ENCODE peak calls at places on chromosomes 11 and 22, in eight cellular contexts. N, O, I, Q, D, P, K and F are unnamed samples.

GRCh38 chr11:19874241-19874640 is 161.6 kb downstream of the NAV2 start:
- DNase-seq in N (no peak), O (no peak), I (no peak), Q (no peak), D (no peak), P (no peak), K (no peak), F (no peak)

GRCh38 chr11:35515224-35515623 is 10.2 kb downstream of the PAMR1 start:
- DNase-seq in N (no peak), O (peak), I (no peak), Q (no peak), D (no peak), P (no peak), K (peak), F (no peak)

GRCh38 chr11:35802672-35803071 is 140.1 kb downstream of the TRIM44 start:
- DNase-seq in N (no peak), O (no peak), I (no peak), Q (no peak), D (no peak), P (no peak), K (no peak), F (no peak)

GRCh38 chr11:82927264-82927880 is 25.8 kb downstream of the DDIAS start:
- DNase-seq in N (no peak), O (peak), I (peak), Q (no peak), D (peak), P (no peak), K (peak), F (peak)

GRCh38 chr22:39527481-39527961 is 5.0 kb downstream of the RPS19BP1 start:
- DNase-seq in N (no peak), O (no peak), I (no peak), Q (peak), D (peak), P (no peak), K (no peak), F (no peak)

GRCh38 chr11:61329871-61330270 is 3.0 kb downstream of the DDB1 start:
- DNase-seq in N (no peak), O (no peak), I (no peak), Q (no peak), D (no peak), P (no peak), K (no peak), F (no peak)

GRCh38 chr11:9461760-9462134 is 935 bp downstream of the ZNF143 start:
- DNase-seq in N (no peak), O (no peak), I (no peak), Q (no peak), D (no peak), P (no peak), K (no peak), F (peak)

GRCh38 chr11:646214-646613 is 9.1 kb downstream of the DRD4 start:
- DNase-seq in N (peak), O (no peak), I (no peak), Q (no peak), D (no peak), P (no peak), K (no peak), F (no peak)

GRCh38 chr11:7577226-7577882 is 63.6 kb downstream of the PPFIBP2 start:
- DNase-seq in N (peak), O (no peak), I (no peak), Q (peak), D (no peak), P (peak), K (peak), F (no peak)

GRCh38 chr11:20729597-20730095 is 60.3 kb downstream of the NELL1 start:
- DNase-seq in N (no peak), O (no peak), I (no peak), Q (no peak), D (no peak), P (no peak), K (no peak), F (no peak)

GRCh38 chr11:11476971-11477645 is 124.1 kb upstream of the CSNK2A3 start:
- DNase-seq in N (no peak), O (no peak), I (no peak), Q (no peak), D (no peak), P (no peak), K (no peak), F (no peak)

GRCh38 chr11:132886335-132886734 is 646.0 kb downstream of the OPCML start:
- DNase-seq in N (no peak), O (peak), I (no peak), Q (no peak), D (no peak), P (no peak), K (peak), F (no peak)

GRCh38 chr22:46056169-46057041 is 79.4 kb upstream of the WNT7B start:
- DNase-seq in N (peak), O (no peak), I (no peak), Q (peak), D (no peak), P (peak), K (no peak), F (no peak)

GRCh38 chr11:72813740-72814138 is 472 bp upstream of the ATG16L2 start:
- DNase-seq in N (peak), O (no peak), I (peak), Q (peak), D (peak), P (peak), K (peak), F (no peak)

GRCh38 chr11:15326535-15326934 is 211.8 kb downstream of the INSC start:
- DNase-seq in N (no peak), O (no peak), I (no peak), Q (no peak), D (no peak), P (no peak), K (no peak), F (no peak)

GRCh38 chr22:30275625-30276024 is 9.0 kb upstream of the OSM start:
- DNase-seq in N (no peak), O (no peak), I (peak), Q (no peak), D (no peak), P (no peak), K (no peak), F (no peak)

GRCh38 chr22:18931905-18932652 is 4.0 kb downstream of the PRODH start:
- DNase-seq in N (no peak), O (no peak), I (no peak), Q (no peak), D (no peak), P (no peak), K (no peak), F (no peak)

GRCh38 chr22:44932493-44932892 is 77.3 kb downstream of the PHF21B start:
- DNase-seq in N (no peak), O (no peak), I (no peak), Q (peak), D (no peak), P (no peak), K (no peak), F (no peak)

GRCh38 chr11:84922212-84922805 is 704.8 kb downstream of the DLG2 start:
- DNase-seq in N (peak), O (no peak), I (no peak), Q (no peak), D (no peak), P (no peak), K (no peak), F (no peak)

GRCh38 chr22:28936200-28936599 is 52.8 kb downstream of the ZNRF3 start:
- DNase-seq in N (no peak), O (no peak), I (no peak), Q (no peak), D (no peak), P (no peak), K (no peak), F (no peak)

GRCh38 chr11:61752117-61752924 is at the start of gene MYRF:
- DNase-seq in N (peak), O (no peak), I (peak), Q (peak), D (peak), P (peak), K (no peak), F (peak)

GRCh38 chr22:46050916-46051614 is 74.1 kb upstream of the WNT7B start:
- DNase-seq in N (peak), O (no peak), I (no peak), Q (peak), D (no peak), P (peak), K (no peak), F (no peak)

GRCh38 chr11:120226714-120227113 is 13.2 kb upstream of the POU2F3 start:
- DNase-seq in N (no peak), O (no peak), I (no peak), Q (peak), D (no peak), P (no peak), K (no peak), F (no peak)

GRCh38 chr11:39385911-39386310 is 2073.5 kb downstream of the LRRC4C start:
- DNase-seq in N (no peak), O (no peak), I (no peak), Q (no peak), D (no peak), P (no peak), K (no peak), F (no peak)

GRCh38 chr11:111220716-111221115 is 24.8 kb upstream of the POU2AF2 start:
- DNase-seq in N (no peak), O (no peak), I (no peak), Q (no peak), D (no peak), P (no peak), K (no peak), F (no peak)

GRCh38 chr22:46406349-46406748 is 70.8 kb downstream of the TRMU start:
- DNase-seq in N (peak), O (no peak), I (no peak), Q (no peak), D (no peak), P (peak), K (no peak), F (no peak)

GRCh38 chr11:80782135-80782885 is 1341.5 kb upstream of the TENM4 start:
- DNase-seq in N (no peak), O (no peak), I (no peak), Q (no peak), D (no peak), P (no peak), K (no peak), F (no peak)

GRCh38 chr11:68948496-68948895 is 32.3 kb downstream of the MRGPRD start:
- DNase-seq in N (no peak), O (no peak), I (no peak), Q (no peak), D (no peak), P (no peak), K (peak), F (no peak)

GRCh38 chr11:68948948-68949347 is 31.8 kb downstream of the MRGPRD start:
- DNase-seq in N (no peak), O (no peak), I (no peak), Q (peak), D (no peak), P (no peak), K (no peak), F (no peak)

GRCh38 chr11:68950776-68951175 is 30.0 kb downstream of the MRGPRD start:
- DNase-seq in N (no peak), O (no peak), I (no peak), Q (peak), D (no peak), P (no peak), K (no peak), F (no peak)

GRCh38 chr11:68947151-68947550 is 33.6 kb downstream of the MRGPRD start:
- DNase-seq in N (no peak), O (no peak), I (no peak), Q (no peak), D (no peak), P (no peak), K (no peak), F (no peak)

DNA sequence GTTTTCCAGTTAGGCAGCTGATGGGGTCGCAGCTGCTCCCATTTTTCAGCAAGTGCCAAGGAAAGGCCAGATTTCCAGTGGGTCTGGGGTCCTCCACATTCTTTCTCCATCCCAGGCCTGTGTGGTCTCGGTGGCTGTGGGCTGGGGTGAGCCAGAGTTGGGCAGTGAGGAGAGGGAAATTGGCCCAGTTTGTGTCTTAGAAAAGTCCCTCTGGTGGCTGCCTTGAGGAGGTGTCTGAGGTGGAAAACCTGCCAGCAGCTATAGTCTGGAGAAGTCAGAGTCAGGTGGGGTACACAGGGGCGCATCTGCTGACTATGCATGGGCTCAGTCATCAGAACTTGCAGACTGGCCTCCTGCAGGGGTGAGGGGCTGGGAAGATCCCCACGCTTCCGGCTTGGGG is 30.5 kb downstream of the MRGPRD start:
- DNase-seq in N (no peak), O (no peak), I (no peak), Q (peak), D (no peak), P (no peak), K (no peak), F (peak)
- TF ChIP-seq CTCF in N (no peak), O (peak), I (no peak), Q (no peak), D (no peak), P (peak), K (peak), F (peak)

GRCh38 chr11:118607401-118608267 is at the start of gene PHLDB1:
- DNase-seq in N (peak), O (no peak), I (peak), Q (peak), D (peak), P (peak), K (peak), F (peak)
- TF ChIP-seq CTCF in N (peak), O (peak), I (peak), Q (peak), D (no peak), P (peak), K (peak), F (peak)

GRCh38 chr22:47626428-47627390 is 864.3 kb downstream of the TBC1D22A start:
- DNase-seq in N (no peak), O (no peak), I (no peak), Q (no peak), D (no peak), P (no peak), K (no peak), F (no peak)
- TF ChIP-seq CTCF in N (no peak), O (no peak), I (no peak), Q (no peak), D (no peak), P (no peak), K (no peak), F (no peak)

DNA sequence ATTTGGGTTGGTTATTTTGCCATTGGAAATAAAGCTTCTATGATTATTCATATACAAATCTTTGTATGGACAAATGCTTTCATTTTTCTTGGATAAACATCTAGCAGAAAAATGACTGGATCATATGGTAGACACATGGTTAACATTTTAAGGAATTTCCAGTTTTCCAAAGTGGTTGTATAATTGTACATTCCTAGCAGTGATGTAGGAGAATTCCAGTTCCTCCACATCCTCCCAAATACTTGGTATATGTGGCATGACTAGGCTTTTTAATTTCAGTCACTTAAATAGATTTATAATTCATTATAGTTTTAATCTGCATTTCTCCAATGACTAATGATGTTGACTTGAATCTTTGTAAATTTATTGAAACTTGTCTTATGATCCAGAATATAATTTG is 246.1 kb upstream of the NCAM1 start:
- DNase-seq in N (no peak), O (no peak), I (no peak), Q (no peak), D (no peak), P (no peak), K (no peak), F (no peak)
- TF ChIP-seq CTCF in N (no peak), O (no peak), I (no peak), Q (no peak), D (no peak), P (no peak), K (no peak), F (no peak)

GRCh38 chr11:14258177-14258935 is 100.6 kb downstream of the RRAS2 start:
- DNase-seq in N (no peak), O (no peak), I (no peak), Q (no peak), D (no peak), P (no peak), K (peak), F (peak)

GRCh38 chr11:14261094-14261493 is 97.9 kb downstream of the RRAS2 start:
- DNase-seq in N (no peak), O (no peak), I (no peak), Q (no peak), D (no peak), P (no peak), K (no peak), F (no peak)

GRCh38 chr11:14262271-14262846 is 96.6 kb downstream of the RRAS2 start:
- DNase-seq in N (no peak), O (no peak), I (no peak), Q (no peak), D (no peak), P (no peak), K (no peak), F (no peak)

GRCh38 chr11:14259870-14260269 is 99.1 kb downstream of the RRAS2 start:
- DNase-seq in N (no peak), O (no peak), I (no peak), Q (no peak), D (no peak), P (no peak), K (no peak), F (no peak)

GRCh38 chr11:14259186-14259784 is 99.7 kb downstream of the RRAS2 start:
- DNase-seq in N (no peak), O (no peak), I (no peak), Q (no peak), D (no peak), P (no peak), K (no peak), F (no peak)
- TF ChIP-seq CTCF in N (no peak), O (no peak), I (no peak), Q (no peak), D (no peak), P (no peak), K (no peak), F (no peak)

GRCh38 chr11:74090701-74091100 is 80.1 kb downstream of the C2CD3 start:
- DNase-seq in N (no peak), O (no peak), I (no peak), Q (no peak), D (peak), P (no peak), K (no peak), F (peak)
- TF ChIP-seq CTCF in N (no peak), O (peak), I (no peak), Q (peak), D (no peak), P (no peak), K (peak), F (peak)

DNA sequence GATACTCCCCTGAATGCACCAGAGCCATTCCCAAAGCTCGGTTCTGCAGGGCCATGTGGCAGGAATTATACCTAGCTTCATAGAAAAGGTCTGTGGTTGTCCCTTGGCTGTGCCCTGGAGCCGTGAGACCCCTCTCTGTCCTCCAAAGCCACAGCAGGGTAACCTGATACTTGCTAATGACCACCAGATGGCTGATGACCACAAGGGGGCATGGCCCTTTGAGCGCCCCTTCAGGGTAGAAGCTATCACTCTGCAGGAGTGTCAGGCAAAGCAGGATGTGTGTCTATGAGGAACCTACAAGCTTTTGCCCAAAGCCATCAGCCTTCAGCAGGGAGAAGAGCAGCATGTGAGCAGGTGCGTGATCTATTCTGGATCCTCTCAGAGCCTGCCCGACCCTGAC is 95.3 kb downstream of the NTM start:
- DNase-seq in N (no peak), O (no peak), I (no peak), Q (no peak), D (no peak), P (no peak), K (no peak), F (peak)
- TF ChIP-seq CTCF in N (no peak), O (no peak), I (no peak), Q (no peak), D (no peak), P (no peak), K (no peak), F (peak)

GRCh38 chr11:134677338-134677948 is 265.4 kb upstream of the B3GAT1 start:
- DNase-seq in N (no peak), O (no peak), I (no peak), Q (no peak), D (no peak), P (no peak), K (no peak), F (no peak)

GRCh38 chr11:134678152-134678551 is 266.1 kb upstream of the B3GAT1 start:
- DNase-seq in N (no peak), O (no peak), I (no peak), Q (no peak), D (no peak), P (no peak), K (no peak), F (no peak)

GRCh38 chr11:134674974-134675373 is 262.9 kb upstream of the B3GAT1 start:
- DNase-seq in N (no peak), O (no peak), I (no peak), Q (no peak), D (no peak), P (no peak), K (no peak), F (no peak)

GRCh38 chr11:134676516-134677287 is 264.7 kb upstream of the B3GAT1 start:
- DNase-seq in N (no peak), O (no peak), I (no peak), Q (no peak), D (no peak), P (no peak), K (no peak), F (no peak)

GRCh38 chr11:134675983-134676382 is 263.9 kb upstream of the B3GAT1 start:
- DNase-seq in N (no peak), O (no peak), I (no peak), Q (no peak), D (no peak), P (no peak), K (no peak), F (no peak)
- TF ChIP-seq CTCF in N (no peak), O (no peak), I (no peak), Q (no peak), D (no peak), P (no peak), K (no peak), F (no peak)

DNA sequence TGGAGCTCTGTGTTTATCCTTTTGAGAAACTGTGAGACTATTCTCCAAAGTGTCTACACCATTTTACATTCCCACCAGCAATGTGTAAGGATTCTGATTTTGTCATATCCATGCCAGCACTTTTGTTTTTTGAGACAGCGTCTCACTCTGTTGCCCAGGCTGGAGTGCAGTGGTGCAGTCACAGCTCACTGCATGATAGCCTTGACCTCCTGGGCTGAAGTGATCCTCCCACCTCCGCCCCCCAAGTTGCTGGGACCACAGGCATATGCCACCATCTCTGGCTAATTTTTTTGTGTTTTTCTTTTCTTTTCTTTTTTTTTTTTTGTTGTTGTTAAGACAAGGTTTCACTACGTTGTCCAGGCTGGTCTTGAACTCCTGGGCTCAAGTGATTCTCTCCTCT is 35.3 kb downstream of the PPP6R3 start:
- DNase-seq in N (no peak), O (no peak), I (no peak), Q (no peak), D (no peak), P (no peak), K (no peak), F (no peak)
- TF ChIP-seq CTCF in N (no peak), O (no peak), I (no peak), Q (no peak), D (no peak), P (no peak), K (no peak), F (no peak)